ENCODE peak calls at places on chromosomes 6 and 20, in seven cellular contexts. X is IMR-90, B is lower leg skin, S is mucosa of descending colon, L is AG04450, W is foreskin fibroblast, P is AG09309. Z is an unnamed sample.

GRCh38 chr6:119517428-119517827 is 167.9 kb upstream of the MAN1A1 start:
- DNase-seq in X (no peak), B (no peak), S (no peak), L (no peak), W (no peak), P (no peak), Z (no peak)

GRCh38 chr6:103893082-103893481 is 966.6 kb downstream of the HACE1 start:
- DNase-seq in X (no peak), B (no peak), S (no peak), L (no peak), W (no peak), P (no peak), Z (no peak)

GRCh38 chr20:54668271-54669053 is 193.1 kb downstream of the DOK5 start:
- DNase-seq in X (peak; percentile 5), B (no peak), S (no peak), L (no peak), W (no peak), P (no peak), Z (no peak)

GRCh38 chr20:2151805-2152727 is 50.4 kb downstream of the STK35 start:
- DNase-seq in X (peak; percentile 64), B (no peak), S (no peak), L (no peak), W (peak; percentile 58), P (peak; percentile 40), Z (no peak)

GRCh38 chr6:127201321-127201720 is 65.3 kb upstream of the RNF146 start:
- DNase-seq in X (peak; percentile 78), B (no peak), S (no peak), L (peak; percentile 21), W (peak; percentile 64), P (no peak), Z (peak; percentile 14)

GRCh38 chr6:138267971-138268895 is 49.9 kb upstream of the PBOV1 start:
- DNase-seq in X (no peak), B (no peak), S (no peak), L (no peak), W (no peak), P (no peak), Z (no peak)

GRCh38 chr20:63472159-63472811 is at the start of gene KCNQ2:
- DNase-seq in X (no peak), B (no peak), S (no peak), L (no peak), W (no peak), P (no peak), Z (no peak)

GRCh38 chr20:3115190-3116107 is 30.9 kb upstream of the AVP start:
- DNase-seq in X (peak; percentile 59), B (no peak), S (no peak), L (peak; percentile 23), W (no peak), P (peak; percentile 17), Z (peak; percentile 5)

GRCh38 chr6:2183235-2183634 is 62.2 kb downstream of the GMDS start:
- DNase-seq in X (no peak), B (no peak), S (no peak), L (no peak), W (no peak), P (no peak), Z (no peak)

GRCh38 chr6:11918021-11918738 is 93.9 kb upstream of the HIVEP1 start:
- DNase-seq in X (peak; percentile 82), B (no peak), S (peak; percentile 57), L (peak; percentile 29), W (peak; percentile 68), P (peak; percentile 72), Z (no peak)

GRCh38 chr6:159989882-159990480 is 21.1 kb downstream of the IGF2R start:
- DNase-seq in X (peak; percentile 40), B (no peak), S (no peak), L (no peak), W (no peak), P (no peak), Z (no peak)

GRCh38 chr6:38078671-38079070 is 259.1 kb downstream of the ZFAND3 start:
- DNase-seq in X (peak; percentile 26), B (no peak), S (no peak), L (no peak), W (no peak), P (no peak), Z (no peak)

GRCh38 chr6:44073612-44074382 is 53.5 kb downstream of the MRPL14 start:
- DNase-seq in X (no peak), B (no peak), S (no peak), L (no peak), W (no peak), P (no peak), Z (no peak)

GRCh38 chr6:138105446-138105845 is 1.8 kb downstream of the PERP start:
- DNase-seq in X (no peak), B (no peak), S (no peak), L (no peak), W (no peak), P (no peak), Z (no peak)

GRCh38 chr20:48275737-48276342 is 490.6 kb upstream of the SULF2 start:
- DNase-seq in X (no peak), B (no peak), S (no peak), L (no peak), W (no peak), P (no peak), Z (no peak)

GRCh38 chr20:46364670-46365482 is 41.5 kb downstream of the ELMO2 start:
- DNase-seq in X (no peak), B (no peak), S (no peak), L (no peak), W (no peak), P (no peak), Z (no peak)

GRCh38 chr20:22312744-22313346 is 271.5 kb downstream of the FOXA2 start:
- DNase-seq in X (peak; percentile 25), B (no peak), S (no peak), L (peak; percentile 4), W (peak; percentile 4), P (peak; percentile 7), Z (no peak)
- TF ChIP-seq CTCF in X (peak; percentile 73), B (no peak), S (peak; percentile 27), L (peak; percentile 62), W (peak; percentile 59), P (peak; percentile 58), Z (peak; percentile 64)

DNA sequence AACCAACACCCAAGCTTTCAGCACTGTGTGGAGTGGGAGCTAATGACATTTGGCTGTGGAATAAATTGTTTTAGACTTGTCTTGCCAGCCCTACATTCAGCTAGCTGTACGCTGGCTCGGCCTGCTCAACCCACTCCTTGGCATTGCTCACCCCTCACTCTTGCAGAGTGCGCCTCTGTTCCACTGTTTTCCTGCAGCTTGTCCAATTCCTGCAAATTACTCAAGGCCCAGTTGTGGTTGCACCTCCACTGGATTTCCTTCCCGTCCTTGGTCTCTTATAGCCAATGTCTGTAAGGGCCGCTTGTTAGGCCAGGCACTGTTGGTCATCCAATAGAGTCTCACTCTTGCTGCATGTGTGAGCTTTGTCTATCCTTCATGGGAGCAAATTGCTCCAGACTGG is 289.2 kb upstream of the RNF24 start:
- DNase-seq in X (no peak), B (no peak), S (no peak), L (no peak), W (no peak), P (no peak), Z (no peak)
- H3K4me3 ChIP-seq in X (no peak overlapping the region), B (no peak overlapping the region), S (no peak overlapping the region), L (no peak overlapping the region), W (no peak overlapping the region), P (no peak overlapping the region), Z (no peak overlapping the region)

GRCh38 chr6:79466222-79466834 is 70.9 kb downstream of the LCA5 start:
- DNase-seq in X (peak; percentile 39), B (no peak), S (no peak), L (no peak), W (peak; percentile 10), P (no peak), Z (no peak)
- TF ChIP-seq CTCF in X (peak; percentile 58), B (no peak), S (no peak), L (peak; percentile 57), W (peak; percentile 28), P (peak; percentile 32), Z (peak; percentile 52)

DNA sequence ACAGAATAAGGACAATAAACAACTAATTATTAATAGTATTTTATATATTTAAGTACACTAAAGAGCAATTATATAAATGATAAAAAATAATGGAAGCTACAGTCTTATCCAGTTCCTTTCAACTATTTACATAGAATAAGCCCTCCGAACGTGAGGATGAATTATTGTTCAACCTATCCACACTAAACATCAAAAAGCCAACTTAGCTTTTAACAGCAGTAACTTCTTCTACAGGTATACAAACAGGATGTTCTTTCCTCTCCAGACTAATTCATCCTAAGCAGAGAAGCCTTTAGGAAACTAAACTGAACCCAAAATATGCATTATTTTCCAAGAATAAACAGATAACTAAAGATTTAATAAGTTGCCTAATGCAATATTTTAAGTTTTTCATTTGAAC is 2.3 kb downstream of the FKBP5 start:
- DNase-seq in X (no peak), B (no peak), S (no peak), L (no peak), W (no peak), P (no peak), Z (no peak)
- H3K4me3 ChIP-seq in X (no peak overlapping the region), B (peak overlapping the region; percentile 6), S (no peak overlapping the region), L (no peak overlapping the region), W (no peak overlapping the region), P (no peak overlapping the region), Z (peak overlapping the region; percentile 92)

DNA sequence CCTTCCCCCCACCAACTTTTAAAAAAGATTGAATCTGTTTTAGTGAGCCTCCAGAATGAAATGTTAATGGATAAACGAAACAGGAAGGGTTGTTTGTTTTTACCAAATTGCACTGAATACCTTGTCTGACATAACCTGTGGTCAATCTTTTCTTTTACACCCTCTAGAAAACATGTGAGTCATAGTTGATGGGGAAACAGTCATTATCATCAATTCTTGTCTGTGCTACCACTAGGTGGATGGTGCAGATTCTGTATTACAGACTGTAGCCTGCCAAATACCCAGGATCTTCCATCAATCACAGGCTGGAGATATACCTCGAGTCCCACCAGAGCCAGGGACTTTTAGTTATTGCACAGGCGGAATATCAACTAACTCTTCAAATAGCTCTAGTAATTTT is 29.5 kb upstream of the PKIB start:
- DNase-seq in X (no peak), B (no peak), S (no peak), L (no peak), W (no peak), P (no peak), Z (no peak)
- TF ChIP-seq CTCF in X (no peak), B (no peak), S (no peak), L (no peak), W (no peak), P (no peak), Z (peak; percentile 23)